ENCODE peak calls at places on chromosomes 1 and 21, in five cellular contexts. J is midbrain, V is NCI-H345, R is AG08396, T is T-helper 2 cell. N is an unnamed sample.

GRCh38 chr1:68111804-68112436 is 61.5 kb upstream of the DIRAS3 start:
- DNase-seq in V (peak; percentile 59), R (peak; percentile 83), J (peak; percentile 72), T (no peak), N (peak; percentile 28)

GRCh38 chr1:3409737-3410434 is 44.6 kb upstream of the ARHGEF16 start:
- DNase-seq in T (no peak), J (peak; percentile 82), R (peak; percentile 94), V (peak; percentile 57), N (no peak)

GRCh38 chr1:197319631-197320030 is 51.6 kb downstream of the CRB1 start:
- DNase-seq in R (no peak), V (no peak), J (no peak), T (no peak), N (no peak)

GRCh38 chr1:204337583-204337982 is 22.1 kb downstream of the PLEKHA6 start:
- DNase-seq in T (no peak), V (no peak), R (no peak), J (no peak), N (no peak)

GRCh38 chr21:42384999-42385398 is 10.9 kb downstream of the TMPRSS3 start:
- DNase-seq in R (no peak), J (no peak), T (no peak), V (no peak), N (no peak)

GRCh38 chr1:23576338-23577055 is 17.2 kb upstream of the ID3 start:
- DNase-seq in R (no peak), V (no peak), J (no peak), T (no peak), N (no peak)

GRCh38 chr1:74145086-74145485 is 52.9 kb downstream of the LRRIQ3 start:
- DNase-seq in J (no peak), R (no peak), T (no peak), V (no peak), N (no peak)

GRCh38 chr21:28771790-28772501 is 220.7 kb downstream of the LTN1 start:
- DNase-seq in V (no peak), R (peak; percentile 39), T (no peak), J (no peak), N (no peak)

GRCh38 chr1:205517288-205517687 is 12.8 kb downstream of the CDK18 start:
- DNase-seq in J (no peak), R (no peak), V (no peak), T (no peak), N (no peak)

GRCh38 chr1:230917284-230918135 is 49.2 kb upstream of the C1orf198 start:
- DNase-seq in V (peak; percentile 78), R (peak; percentile 59), J (peak; percentile 79), T (peak; percentile 49), N (no peak)

GRCh38 chr1:205204552-205204951 is 7.0 kb downstream of the DSTYK start:
- DNase-seq in R (peak; percentile 55), J (no peak), V (no peak), T (no peak), N (no peak)

GRCh38 chr1:241640149-241640866 is at the start of the genes CHML and OPN3:
- DNase-seq in T (peak; percentile 78), J (peak; percentile 95), R (peak; percentile 97), V (peak; percentile 97), N (peak; percentile 87)

GRCh38 chr1:170414989-170415733 is 116.8 kb upstream of the GORAB start:
- DNase-seq in V (no peak), J (no peak), R (peak; percentile 34), T (no peak), N (no peak)

N was measured in D721Med.